ENCODE peak calls at places on chromosome 12, in six cellular contexts. H is tibial artery; V is astrocyte; C is kidney; B is HCT116; I is effector memory CD4-positive, alpha-beta T cell. X is an unnamed sample. For H3K9me3, the result is how much of the 10 kb centered on the place peaks cover.

GRCh38 chr12:121089031-121089812 is 43.5 kb upstream of the P2RX7 start:
- DNase-seq in C (no peak), H (no peak), I (no peak), V (no peak), B (no peak), X (no peak)

GRCh38 chr12:95208678-95209077 is 8.6 kb downstream of the FGD6 start:
- DNase-seq in H (no peak), B (no peak), V (no peak), C (no peak), I (no peak), X (no peak)

GRCh38 chr12:113420996-113421595 is 1.1 kb upstream of the SDSL start:
- DNase-seq in B (no peak), C (no peak), V (no peak), I (no peak), H (no peak), X (no peak)

GRCh38 chr12:44259890-44260289 is 424.0 kb downstream of the TMEM117 start:
- DNase-seq in V (no peak), C (no peak), H (no peak), I (no peak), B (no peak), X (no peak)

GRCh38 chr12:90090929-90091651 is 382.5 kb upstream of the ATP2B1 start:
- DNase-seq in H (peak), I (no peak), B (peak), C (no peak), V (peak), X (peak)

GRCh38 chr12:76085159-76085868 is 829 bp upstream of the NAP1L1 start:
- DNase-seq in H (no peak), I (peak), V (peak), B (no peak), C (no peak), X (no peak)

GRCh38 chr12:116360579-116361403 is 83.3 kb upstream of the MED13L start:
- DNase-seq in C (peak), V (no peak), B (no peak), H (no peak), I (no peak), X (no peak)

GRCh38 chr12:85626031-85626781 is 210.0 kb downstream of the RASSF9 start:
- DNase-seq in H (no peak), B (peak), V (peak), C (no peak), I (no peak), X (no peak)

GRCh38 chr12:88451254-88451653 is 129.0 kb downstream of the KITLG start:
- DNase-seq in V (peak), B (no peak), C (no peak), H (no peak), I (no peak), X (no peak)

GRCh38 chr12:104741497-104742367 is 216.4 kb downstream of the SLC41A2 start:
- DNase-seq in C (no peak), V (no peak), I (no peak), H (no peak), B (no peak), X (no peak)

GRCh38 chr12:26193539-26193938 is 1.8 kb upstream of the SSPN start:
- DNase-seq in I (no peak), C (no peak), V (no peak), B (no peak), H (no peak), X (no peak)

GRCh38 chr12:123519151-123520001 is 14.1 kb downstream of the RILPL1 start:
- DNase-seq in V (peak), I (no peak), B (no peak), C (peak), H (peak), X (no peak)

GRCh38 chr12:43786899-43787693 is 19.0 kb downstream of the TWF1 start:
- DNase-seq in B (no peak), C (no peak), I (no peak), H (no peak), V (peak), X (no peak)

GRCh38 chr12:120216742-120217595 is 16.1 kb upstream of the RPLP0 start:
- DNase-seq in H (no peak), I (no peak), B (no peak), C (peak), V (no peak), X (no peak)

GRCh38 chr12:88206636-88207035 is 64.5 kb downstream of the TMTC3 start:
- DNase-seq in I (no peak), C (no peak), H (peak), V (no peak), B (no peak), X (no peak)

GRCh38 chr12:3313655-3314305 is 177.2 kb upstream of the PRMT8 start:
- DNase-seq in B (no peak), I (no peak), C (peak), V (no peak), H (no peak), X (peak)

GRCh38 chr12:113633678-113634332 is 162.1 kb upstream of the LHX5 start:
- DNase-seq in C (no peak), V (no peak), I (no peak), H (no peak), B (no peak), X (no peak)

GRCh38 chr12:8081228-8081920 is 700 bp upstream of the NECAP1 start:
- DNase-seq in C (no peak), V (no peak), I (peak), H (no peak), B (no peak), X (no peak)

GRCh38 chr12:40054554-40055226 is 51.2 kb downstream of the SLC2A13 start:
- DNase-seq in I (no peak), B (no peak), C (no peak), V (peak), H (peak), X (no peak)

GRCh38 chr12:67590122-67590795 is 58.3 kb upstream of the DYRK2 start:
- DNase-seq in C (no peak), H (no peak), V (no peak), B (no peak), I (no peak), X (no peak)

GRCh38 chr12:43063642-43064041 is 474.1 kb upstream of the PRICKLE1 start:
- DNase-seq in I (no peak), C (no peak), V (peak), H (peak), B (no peak), X (no peak)

GRCh38 chr12:46124848-46125619 is 134.7 kb upstream of the SCAF11 start:
- DNase-seq in B (peak), V (peak), I (peak), C (no peak), H (peak), X (peak)

GRCh38 chr12:52207106-52207505 is 15.3 kb upstream of the KRT80 start:
- DNase-seq in H (peak), C (peak), B (no peak), I (no peak), V (no peak), X (no peak)

GRCh38 chr12:93540506-93540905 is 32.0 kb upstream of the SOCS2 start:
- DNase-seq in V (no peak), B (no peak), C (no peak), H (no peak), I (no peak), X (no peak)

GRCh38 chr12:6947615-6948014 is 3.5 kb upstream of the PTPN6 start:
- DNase-seq in I (no peak), V (no peak), H (no peak), B (no peak), C (peak), X (no peak)

GRCh38 chr12:4483885-4484823 is 38.5 kb upstream of the FGF6 start:
- DNase-seq in B (no peak), H (no peak), I (no peak), C (no peak), V (no peak), X (no peak)

GRCh38 chr12:26994109-26994508 is 20.1 kb downstream of the TM7SF3 start:
- DNase-seq in H (no peak), C (no peak), V (no peak), B (no peak), I (no peak), X (no peak)

GRCh38 chr12:45310627-45310968 is 94.7 kb downstream of the ANO6 start:
- DNase-seq in B (no peak), V (no peak), H (no peak), I (no peak), C (no peak), X (no peak)

GRCh38 chr12:111327474-111327873 is 41.4 kb downstream of the PHETA1 start:
- DNase-seq in B (no peak), V (no peak), I (no peak), C (no peak), H (no peak), X (no peak)

GRCh38 chr12:70032076-70032475 is 207.0 kb downstream of the MYRFL start:
- DNase-seq in B (no peak), H (no peak), V (no peak), I (no peak), C (no peak), X (no peak)

GRCh38 chr12:47014474-47014873 is 64.9 kb upstream of the PCED1B start:
- DNase-seq in C (no peak), B (no peak), I (no peak), H (no peak), V (peak), X (no peak)

GRCh38 chr12:109888179-109889020 is 8.1 kb upstream of the GLTP start:
- DNase-seq in I (no peak), H (peak), B (peak), V (peak), C (no peak), X (no peak)

GRCh38 chr12:26906704-26907103 is 31.1 kb downstream of the INTS13 start:
- DNase-seq in H (no peak), I (no peak), B (no peak), C (no peak), V (no peak), X (no peak)

GRCh38 chr12:32917094-32917611 is 20.6 kb upstream of the PKP2 start:
- DNase-seq in H (peak), V (peak), I (no peak), B (no peak), C (no peak), X (no peak)

GRCh38 chr12:12803186-12803585 is 10.0 kb upstream of the DDX47 start:
- DNase-seq in V (peak), B (peak), I (peak), H (peak), C (peak), X (no peak)

GRCh38 chr12:38053655-38054464 is 262.7 kb upstream of the ALG10B start:
- DNase-seq in B (no peak), C (peak), V (no peak), H (no peak), I (no peak), X (peak)
- H3K9me3 ChIP-seq in B (under half), C (under half), V (under half), H (under half), I (under half), X (under half)

GRCh38 chr12:133225527-133225926 is 10.2 kb downstream of the ANHX start:
- DNase-seq in V (no peak), H (no peak), B (no peak), I (no peak), C (no peak), X (no peak)

GRCh38 chr12:133227281-133227852 is 8.3 kb downstream of the ANHX start:
- DNase-seq in B (no peak), H (no peak), V (no peak), I (no peak), C (no peak), X (no peak)

GRCh38 chr12:133231001-133231400 is 4.7 kb downstream of the ANHX start:
- DNase-seq in I (no peak), H (no peak), V (no peak), B (no peak), C (no peak), X (no peak)

GRCh38 chr12:133222211-133222610 is 13.5 kb downstream of the ANHX start:
- DNase-seq in B (no peak), H (no peak), V (no peak), I (no peak), C (no peak), X (no peak)

DNA sequence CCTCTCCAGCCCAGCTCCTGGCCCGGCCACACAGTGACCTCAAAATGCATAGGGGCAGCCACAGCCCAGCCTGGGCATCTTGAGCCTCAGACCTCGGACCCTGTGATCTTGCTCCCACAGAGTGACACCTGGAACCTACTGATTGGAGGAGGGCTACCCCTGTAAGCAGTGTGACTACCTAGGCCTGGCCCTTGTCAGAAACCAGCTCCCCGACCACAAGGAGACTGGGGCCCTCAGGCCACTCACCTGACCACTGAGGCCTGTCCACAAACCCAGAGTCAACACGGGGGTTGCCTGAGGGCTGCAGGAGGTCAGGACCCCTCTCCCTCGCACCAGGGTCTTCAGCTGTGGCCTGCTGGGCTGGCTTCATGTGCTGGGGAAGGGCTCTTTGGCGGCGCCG is 9.0 kb downstream of the ANHX start:
- DNase-seq in H (no peak), I (no peak), C (no peak), V (no peak), B (no peak), X (no peak)
- H3K9me3 ChIP-seq in H (under half), I (under half), C (under half), V (under half), B (under half), X (under half)

GRCh38 chr12:53706080-53706479 is 21.2 kb downstream of the CALCOCO1 start:
- DNase-seq in I (no peak), B (no peak), C (no peak), V (no peak), H (no peak), X (no peak)

GRCh38 chr12:53700567-53700966 is 24.7 kb upstream of the ATP5MC2 start:
- DNase-seq in V (no peak), C (no peak), B (no peak), I (no peak), H (no peak), X (no peak)

GRCh38 chr12:53701518-53702264 is 25.6 kb downstream of the CALCOCO1 start:
- DNase-seq in I (peak), H (peak), V (no peak), C (peak), B (peak), X (peak)

GRCh38 chr12:53699673-53700015 is 23.8 kb upstream of the ATP5MC2 start:
- DNase-seq in I (no peak), V (no peak), C (no peak), B (no peak), H (no peak), X (no peak)

GRCh38 chr12:53703746-53704145 is 23.5 kb downstream of the CALCOCO1 start:
- DNase-seq in I (no peak), C (no peak), H (no peak), B (no peak), V (peak), X (no peak)
- H3K9me3 ChIP-seq in I (under half), C (under half), H (under half), B (under half), V (under half), X (under half)

GRCh38 chr12:133083345-133083744 is 2.6 kb downstream of the ZNF140 start:
- DNase-seq in C (no peak), V (no peak), H (no peak), I (no peak), B (no peak), X (no peak)

GRCh38 chr12:133080619-133081407 is at the start of gene ZNF140:
- DNase-seq in H (peak), V (peak), C (peak), B (no peak), I (peak), X (peak)

GRCh38 chr12:133080051-133080618 is 588 bp upstream of the ZNF140 start:
- DNase-seq in V (peak), I (peak), C (peak), B (no peak), H (peak), X (peak)

GRCh38 chr12:133081408-133081806 is 684 bp downstream of the ZNF140 start:
- DNase-seq in B (no peak), V (no peak), I (no peak), C (no peak), H (peak), X (no peak)
- H3K9me3 ChIP-seq in B (under half), V (half or more), I (under half), C (half or more), H (half or more), X (under half)

GRCh38 chr12:34198924-34199323 is 176.6 kb downstream of the ALG10 start:
- DNase-seq in C (no peak), B (no peak), I (no peak), V (no peak), H (no peak), X (no peak)
- H3K9me3 ChIP-seq in C (under half), B (under half), I (under half), V (under half), H (under half), X (under half)

GRCh38 chr12:132949936-132950837 is 5.9 kb downstream of the ZNF605 start:
- DNase-seq in B (no peak), H (no peak), C (no peak), V (no peak), I (no peak), X (no peak)

GRCh38 chr12:132942611-132943010 is 13.5 kb downstream of the ZNF605 start:
- DNase-seq in B (no peak), V (no peak), H (no peak), C (no peak), I (no peak), X (no peak)

GRCh38 chr12:132948146-132949066 is 7.7 kb downstream of the ZNF605 start:
- DNase-seq in H (no peak), V (no peak), B (no peak), I (no peak), C (no peak), X (no peak)

GRCh38 chr12:132946507-132946820 is 9.6 kb downstream of the ZNF605 start:
- DNase-seq in B (no peak), I (no peak), C (no peak), H (no peak), V (no peak), X (no peak)

GRCh38 chr12:132945806-132946506 is 10.2 kb downstream of the ZNF605 start:
- DNase-seq in I (no peak), H (no peak), B (no peak), C (no peak), V (no peak), X (no peak)
- H3K9me3 ChIP-seq in I (under half), H (half or more), B (under half), C (half or more), V (half or more), X (under half)

GRCh38 chr12:57498143-57498524 is 10.3 kb downstream of the MARS1 start:
- DNase-seq in I (no peak), V (no peak), C (no peak), H (no peak), B (no peak), X (no peak)

GRCh38 chr12:57498571-57498970 is 10.7 kb downstream of the MARS1 start:
- DNase-seq in V (no peak), C (no peak), H (no peak), B (no peak), I (no peak), X (peak)

GRCh38 chr12:57496822-57497221 is 9.0 kb downstream of the MARS1 start:
- DNase-seq in B (no peak), H (no peak), I (no peak), C (no peak), V (no peak), X (peak)

GRCh38 chr12:57497223-57498142 is 9.6 kb downstream of the MARS1 start:
- DNase-seq in B (no peak), I (no peak), V (no peak), C (no peak), H (no peak), X (no peak)

GRCh38 chr12:57500213-57500612 is 12.3 kb downstream of the MARS1 start:
- DNase-seq in C (no peak), I (no peak), B (no peak), V (no peak), H (no peak), X (no peak)
- H3K9me3 ChIP-seq in C (under half), I (under half), B (under half), V (under half), H (under half), X (under half)

GRCh38 chr12:38153737-38154061 is 162.9 kb upstream of the ALG10B start:
- DNase-seq in H (no peak), I (no peak), C (no peak), V (no peak), B (no peak), X (no peak)

GRCh38 chr12:38154096-38155019 is 162.2 kb upstream of the ALG10B start:
- DNase-seq in B (no peak), V (no peak), I (no peak), H (no peak), C (peak), X (no peak)

GRCh38 chr12:38152816-38153736 is 163.5 kb upstream of the ALG10B start:
- DNase-seq in H (no peak), B (no peak), I (no peak), V (no peak), C (peak), X (no peak)

GRCh38 chr12:38149395-38150073 is 167.0 kb upstream of the ALG10B start:
- DNase-seq in C (peak), V (no peak), B (peak), I (no peak), H (no peak), X (no peak)

DNA sequence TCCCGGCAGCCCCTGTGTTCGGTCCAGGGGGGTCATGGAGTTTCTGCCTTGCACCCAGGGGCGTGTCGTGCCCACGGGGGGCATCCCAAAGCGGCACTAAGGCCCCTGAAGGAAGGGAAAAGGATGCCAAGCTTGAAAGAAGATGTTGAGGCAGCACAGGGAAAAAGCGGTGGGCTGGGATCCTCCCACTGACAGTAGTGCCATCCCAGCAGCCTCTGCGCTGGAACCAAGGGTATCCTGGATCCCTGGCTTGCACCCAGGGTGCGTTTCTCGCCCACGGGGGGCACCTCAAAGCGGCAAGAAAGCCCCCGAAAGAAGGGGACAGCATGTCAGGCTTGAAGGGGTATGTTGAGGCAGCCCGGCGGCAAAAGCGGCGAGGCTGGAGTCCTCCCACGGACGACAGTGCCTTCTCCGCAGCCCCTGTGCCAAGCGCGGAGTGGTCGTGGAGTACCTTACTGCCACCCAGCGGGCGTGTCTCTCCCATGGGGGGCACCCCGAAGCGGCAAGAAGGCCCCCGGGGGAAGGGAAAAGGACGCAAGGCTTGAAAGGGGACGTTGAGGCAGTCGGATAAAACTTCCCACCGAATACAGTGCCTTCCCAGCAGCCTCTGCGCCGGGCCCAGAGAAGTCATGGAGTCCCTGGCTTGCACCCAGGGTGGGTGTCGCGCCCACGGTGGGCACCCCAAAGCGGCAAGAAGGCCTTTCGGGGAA is 164.4 kb upstream of the ALG10B start:
- DNase-seq in B (no peak), V (no peak), C (no peak), I (no peak), H (no peak), X (no peak)
- H3K9me3 ChIP-seq in B (under half), V (under half), C (under half), I (under half), H (under half), X (under half)